ENCODE peak calls at places on chromosomes 4 and X, in six cellular contexts. N, P, A, L, Y and Q are unnamed samples.

GRCh38 chr4:93828830-93829530 is 427 bp downstream of the ATOH1 start:
- DNase-seq in N (no peak), P (no peak), A (no peak), L (peak; percentile 41), Y (no peak), Q (no peak)

GRCh38 chr4:3073158-3074077 is 920 bp downstream of the HTT-AS start:
- DNase-seq in N (no peak), P (peak; percentile 28), A (no peak), L (no peak), Y (no peak), Q (peak; percentile 74)

GRCh38 chr4:144174401-144175067 is 34.0 kb upstream of the GYPA start:
- DNase-seq in N (peak; percentile 59), P (no peak), A (no peak), L (no peak), Y (peak; percentile 18), Q (no peak)

GRCh38 chr4:55330241-55330640 is 15.8 kb upstream of the SRD5A3 start:
- DNase-seq in N (no peak), P (no peak), A (no peak), L (no peak), Y (no peak), Q (no peak)

GRCh38 chr4:87716350-87717041 is 66.4 kb downstream of the DMP1 start:
- DNase-seq in N (no peak), P (peak; percentile 77), A (no peak), L (no peak), Y (peak; percentile 82), Q (peak; percentile 72)

GRCh38 chrX:47420264-47420663 is 49.9 kb downstream of the ZNF157 start:
- DNase-seq in N (no peak), P (no peak), A (no peak), L (no peak), Y (no peak), Q (no peak)

GRCh38 chr4:103011378-103012025 is 8.0 kb downstream of the SLC9B1 start:
- DNase-seq in N (peak; percentile 48), P (no peak), A (peak; percentile 62), L (peak; percentile 75), Y (no peak), Q (no peak)

GRCh38 chr4:169397762-169398161 is 127.0 kb upstream of the SH3RF1 start:
- DNase-seq in N (peak; percentile 74), P (no peak), A (no peak), L (no peak), Y (no peak), Q (no peak)

GRCh38 chr4:173056271-173056670 is 112.3 kb upstream of the GALNT7 start:
- DNase-seq in N (no peak), P (no peak), A (no peak), L (no peak), Y (no peak), Q (no peak)

GRCh38 chrX:87160435-87161010 is 357.1 kb upstream of the KLHL4 start:
- DNase-seq in N (no peak), P (no peak), A (no peak), L (no peak), Y (no peak), Q (no peak)

GRCh38 chr4:51895816-51896408 is 53.0 kb downstream of the DCUN1D4 start:
- DNase-seq in N (peak; percentile 67), P (peak; percentile 66), A (peak; percentile 56), L (peak; percentile 61), Y (peak; percentile 79), Q (peak; percentile 78)

GRCh38 chr4:67380154-67380553 is 165.1 kb downstream of the CENPC start:
- DNase-seq in N (no peak), P (no peak), A (no peak), L (no peak), Y (no peak), Q (no peak)

GRCh38 chrX:1751781-1752180 is 136.9 kb downstream of the ASMT start:
- DNase-seq in N (no peak), P (no peak), A (no peak), L (no peak), Y (no peak), Q (no peak)

GRCh38 chr4:149589826-149590225 is 225.8 kb downstream of the IQCM start:
- DNase-seq in N (no peak), P (no peak), A (no peak), L (no peak), Y (no peak), Q (no peak)

GRCh38 chr4:182337366-182337765 is 94.2 kb downstream of the TENM3 start:
- DNase-seq in N (peak; percentile 8), P (no peak), A (no peak), L (no peak), Y (no peak), Q (no peak)

GRCh38 chrX:27186671-27187070 is 276.5 kb downstream of the PPP4R3C start:
- DNase-seq in N (peak; percentile 28), P (no peak), A (peak; percentile 15), L (peak; percentile 9), Y (no peak), Q (no peak)

GRCh38 chr4:1752284-1753041 is 31.1 kb downstream of the TACC3 start:
- DNase-seq in N (peak; percentile 7), P (no peak), A (no peak), L (peak; percentile 24), Y (no peak), Q (no peak)

GRCh38 chrX:122591546-122591945 is 592.5 kb upstream of the GRIA3 start:
- DNase-seq in N (no peak), P (no peak), A (no peak), L (no peak), Y (no peak), Q (no peak)

GRCh38 chrX:115393271-115393670 is 103.8 kb downstream of the LUZP4 start:
- DNase-seq in N (peak; percentile 67), P (no peak), A (no peak), L (no peak), Y (no peak), Q (no peak)

GRCh38 chrX:68588653-68589371 is 58.7 kb upstream of the STARD8 start:
- DNase-seq in N (peak; percentile 1), P (no peak), A (no peak), L (no peak), Y (no peak), Q (no peak)

DNA sequence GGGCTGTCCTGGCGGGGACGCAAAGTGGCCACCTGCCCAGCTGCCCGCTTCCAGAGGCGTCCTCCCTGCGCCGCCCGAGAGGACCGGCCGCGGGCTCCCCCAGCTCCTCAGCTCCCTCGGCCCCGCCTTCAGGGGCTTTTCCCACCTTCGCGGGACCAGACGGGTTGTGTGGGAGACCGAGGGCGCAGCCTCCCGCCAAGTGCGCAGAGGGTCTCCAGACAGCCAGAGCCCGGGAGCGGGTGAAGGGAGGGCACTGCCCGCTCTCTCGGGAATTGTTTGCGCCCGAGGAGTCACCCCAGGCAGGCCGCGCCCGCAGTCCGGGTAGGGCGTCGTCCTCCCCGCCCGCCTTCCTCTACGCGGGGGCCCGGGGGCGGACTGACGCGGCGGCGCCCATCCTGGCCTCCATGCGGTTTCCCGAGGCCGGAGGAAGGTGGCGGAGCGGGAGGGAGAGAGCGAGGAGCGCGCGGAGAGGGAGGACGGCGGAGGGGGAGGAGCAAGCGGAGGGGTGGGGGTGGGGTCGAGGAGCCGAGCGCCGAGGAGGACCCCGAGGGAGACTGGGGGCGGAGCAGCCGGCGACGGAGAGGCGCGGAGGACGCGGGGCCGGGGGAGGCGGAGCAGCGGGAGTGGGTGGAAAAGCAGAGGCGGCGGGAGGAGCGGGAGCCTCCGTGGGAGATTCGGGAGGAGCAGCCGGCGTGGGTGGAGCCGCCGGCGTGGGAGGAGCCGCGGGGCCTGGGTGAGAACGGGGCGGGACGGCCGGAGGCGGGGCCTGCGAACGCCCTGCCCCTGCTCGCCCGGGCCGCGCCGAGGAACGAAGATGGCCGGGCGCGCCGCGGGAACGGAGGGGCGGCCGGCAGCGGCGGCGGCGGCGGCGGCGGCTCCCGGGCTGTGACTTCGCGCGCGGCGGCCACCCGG is 47.6 kb downstream of the CLDN34 start:
- DNase-seq in N (peak; percentile 84), P (peak; percentile 89), A (peak; percentile 91), L (peak; percentile 88), Y (peak; percentile 71), Q (peak; percentile 96)
- TF ChIP-seq POLR2A in N (no peak), P (peak; percentile 51), A (peak; percentile 39), L (peak; percentile 22), Y (peak; percentile 64), Q (no peak)

DNA sequence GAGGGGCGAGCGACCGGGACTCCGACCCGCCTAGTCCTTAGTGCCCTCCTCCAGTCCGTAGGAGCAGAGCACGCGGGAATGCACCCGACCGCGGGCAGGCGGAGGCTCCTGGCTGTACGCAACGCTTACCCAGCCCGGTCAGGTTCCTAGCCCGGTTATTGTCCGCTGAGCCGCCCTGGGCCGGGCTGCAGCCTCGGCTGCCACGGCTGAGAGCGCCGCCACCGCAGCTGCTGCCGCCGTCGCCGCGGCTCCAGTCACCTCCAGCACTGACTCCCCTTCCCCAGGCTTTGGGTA is at the start of gene AMER1:
- DNase-seq in N (no peak), P (no peak), A (no peak), L (peak; percentile 58), Y (peak; percentile 4), Q (no peak)
- TF ChIP-seq POLR2A in N (no peak), P (no peak), A (no peak), L (no peak), Y (no peak), Q (no peak)

DNA sequence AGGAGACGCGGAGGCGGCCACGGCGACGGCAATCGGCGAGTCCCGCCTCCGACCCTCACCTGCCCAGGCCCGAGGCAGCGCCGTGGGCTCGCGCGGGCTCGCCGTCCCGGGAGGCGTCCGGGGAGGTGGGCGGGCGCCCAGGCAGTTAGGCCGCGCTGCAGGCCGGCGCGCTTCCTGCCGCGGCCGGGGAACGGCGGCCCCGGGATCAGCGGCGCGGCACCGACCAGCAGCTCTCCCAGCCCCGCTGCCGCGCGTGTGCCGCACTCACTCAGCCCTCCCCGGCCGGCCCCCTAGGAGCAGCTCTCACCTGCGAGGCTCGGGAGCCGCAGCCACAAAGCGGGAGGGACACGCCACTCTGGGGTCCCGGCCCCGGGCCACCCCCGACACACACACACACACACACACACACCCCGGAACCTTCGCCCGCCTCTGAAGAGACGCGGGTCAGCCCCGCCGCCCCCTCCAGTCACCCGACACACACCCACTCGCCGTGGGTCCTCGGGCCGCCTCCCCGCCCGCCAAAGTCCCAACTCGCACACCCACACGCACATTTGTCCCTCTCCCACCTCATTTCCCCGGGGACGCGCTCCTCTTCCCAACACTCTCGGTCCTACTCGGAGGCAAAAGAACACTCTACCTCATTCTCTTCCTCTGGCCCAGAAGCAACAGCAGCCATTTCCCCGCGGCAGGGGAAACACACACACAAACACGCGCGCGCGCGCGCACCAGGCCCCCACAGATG is at the start of gene CNOT6L:
- DNase-seq in N (peak; percentile 73), P (peak; percentile 82), A (peak; percentile 75), L (peak; percentile 78), Y (peak; percentile 67), Q (peak; percentile 87)
- TF ChIP-seq POLR2A in N (no peak), P (peak; percentile 20), A (no peak), L (peak; percentile 72), Y (no peak), Q (no peak)

DNA sequence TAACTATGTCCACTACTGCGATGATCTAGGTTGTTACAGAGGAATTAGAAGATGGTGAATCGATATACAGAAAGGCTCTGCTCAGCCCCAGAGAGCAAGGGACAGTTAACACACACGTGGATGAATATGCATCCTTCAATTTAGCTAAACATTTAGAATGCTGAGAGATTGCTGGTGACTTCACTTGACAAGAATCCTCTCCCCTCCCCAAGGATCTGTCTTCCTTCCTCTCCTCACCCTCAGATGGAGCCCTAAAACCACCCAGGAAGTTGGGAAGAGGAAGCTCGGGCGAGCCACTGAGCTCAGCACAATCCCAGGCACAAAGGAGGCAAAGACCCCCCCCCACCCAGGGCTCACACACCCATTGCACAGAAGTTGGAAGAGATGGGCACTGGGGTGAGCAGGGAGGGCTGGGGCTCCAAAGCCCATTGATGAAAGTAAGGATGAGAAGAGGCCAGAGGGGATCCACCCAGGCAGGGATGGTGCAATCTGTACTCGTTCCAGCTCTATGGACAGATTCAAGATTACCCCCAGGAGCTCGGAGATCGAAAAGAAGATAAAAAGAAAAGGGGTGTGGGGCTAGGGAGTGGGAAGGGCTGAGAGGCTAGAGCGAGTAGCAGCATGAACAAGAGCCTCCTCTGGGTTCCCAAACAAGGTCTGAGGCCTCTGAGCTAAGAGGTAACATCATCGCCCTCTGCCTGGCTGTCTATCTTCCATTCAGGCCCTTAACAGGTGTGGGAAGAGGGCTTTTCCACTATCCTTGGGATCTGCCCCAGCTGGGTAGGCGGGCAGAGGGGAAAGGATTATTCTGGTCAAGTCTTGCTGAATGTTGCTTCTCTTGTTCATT is 1.3 kb downstream of the TFE3 start:
- DNase-seq in N (peak; percentile 73), P (peak; percentile 19), A (no peak), L (no peak), Y (peak; percentile 26), Q (no peak)
- TF ChIP-seq POLR2A in N (peak; percentile 34), P (no peak), A (no peak), L (no peak), Y (no peak), Q (no peak)